ENCODE peak calls at places on chromosomes 5 and 9, in seven cellular contexts. P is K562, O is HepG2, X is HCT116, H is GM12878, F is H1, A is SK-N-SH. L is an unnamed sample. For H3K4me1, the result is how much of the 10 kb centered on the place peaks cover.

GRCh38 chr9:95753762-95754465 is 121.6 kb upstream of the ERCC6L2 start:
- DNase-seq in P (no peak), O (no peak), X (no peak), H (no peak), F (no peak), A (peak), L (no peak)

GRCh38 chr5:31809037-31809910 is 170.3 kb downstream of the PDZD2 start:
- DNase-seq in P (peak), O (peak), X (peak), H (no peak), F (peak), A (peak), L (peak)

GRCh38 chr9:4630836-4631235 is 31.3 kb upstream of the PLPP6 start:
- DNase-seq in P (no peak), O (no peak), X (no peak), H (no peak), F (no peak), A (no peak), L (no peak)

GRCh38 chr9:116395409-116396037 is 241.9 kb downstream of the PAPPA start:
- DNase-seq in P (peak), O (no peak), X (no peak), H (no peak), F (no peak), A (no peak), L (no peak)

GRCh38 chr5:86838078-86838477 is 220.3 kb downstream of the COX7C start:
- DNase-seq in P (no peak), O (no peak), X (no peak), H (no peak), F (no peak), A (no peak), L (no peak)

GRCh38 chr5:110880413-110880812 is 141.6 kb downstream of the SLC25A46 start:
- DNase-seq in P (no peak), O (no peak), X (no peak), H (peak), F (no peak), A (no peak), L (no peak)

GRCh38 chr9:90860382-90860781 is 58.8 kb downstream of the SYK start:
- DNase-seq in P (no peak), O (no peak), X (no peak), H (no peak), F (no peak), A (no peak), L (no peak)

GRCh38 chr5:68479524-68479923 is 264.0 kb downstream of the PIK3R1 start:
- DNase-seq in P (no peak), O (no peak), X (no peak), H (no peak), F (no peak), A (no peak), L (no peak)

GRCh38 chr5:16774806-16775205 is 158.0 kb upstream of the RETREG1 start:
- DNase-seq in P (no peak), O (peak), X (no peak), H (no peak), F (no peak), A (no peak), L (no peak)

GRCh38 chr5:35513612-35514011 is 104.1 kb upstream of the SPEF2 start:
- DNase-seq in P (no peak), O (no peak), X (no peak), H (no peak), F (no peak), A (no peak), L (no peak)

GRCh38 chr9:38154501-38155421 is 85.7 kb upstream of the SHB start:
- DNase-seq in P (no peak), O (no peak), X (no peak), H (no peak), F (no peak), A (peak), L (no peak)

GRCh38 chr5:110463116-110463515 is 263.4 kb downstream of the TMEM232 start:
- DNase-seq in P (no peak), O (no peak), X (no peak), H (no peak), F (no peak), A (no peak), L (no peak)

GRCh38 chr5:148443998-148444397 is 60.2 kb downstream of the FBXO38 start:
- DNase-seq in P (peak), O (peak), X (peak), H (peak), F (no peak), A (peak), L (peak)

GRCh38 chr9:4831119-4831518 is 38.4 kb downstream of the RCL1 start:
- DNase-seq in P (no peak), O (no peak), X (no peak), H (no peak), F (no peak), A (no peak), L (no peak)

GRCh38 chr9:121557581-121558422 is 58.2 kb upstream of the GGTA1 start:
- DNase-seq in P (peak), O (no peak), X (no peak), H (peak), F (no peak), A (no peak), L (peak)

GRCh38 chr5:14268738-14269137 is 125.6 kb downstream of the TRIO start:
- DNase-seq in P (no peak), O (no peak), X (no peak), H (no peak), F (no peak), A (no peak), L (no peak)

GRCh38 chr5:14267166-14267838 is 124.2 kb downstream of the TRIO start:
- DNase-seq in P (peak), O (peak), X (no peak), H (no peak), F (no peak), A (no peak), L (no peak)

GRCh38 chr5:14268236-14268701 is 125.1 kb downstream of the TRIO start:
- DNase-seq in P (peak), O (peak), X (peak), H (no peak), F (no peak), A (no peak), L (no peak)

GRCh38 chr5:14270212-14270702 is 127.1 kb downstream of the TRIO start:
- DNase-seq in P (peak), O (peak), X (peak), H (no peak), F (no peak), A (peak), L (peak)

GRCh38 chr5:14269395-14269794 is 126.3 kb downstream of the TRIO start:
- DNase-seq in P (no peak), O (no peak), X (no peak), H (no peak), F (no peak), A (no peak), L (no peak)
- H3K4me1 ChIP-seq in P (under half), O (half or more), X (half or more), H (under half), F (under half), A (half or more), L (under half)

GRCh38 chr5:92518318-92518913 is 1062.6 kb downstream of the NR2F1-AS1 start:
- DNase-seq in P (peak), O (peak), X (peak), H (peak), F (no peak), A (peak), L (no peak)
- H3K4me3 ChIP-seq in P (no peak), O (no peak), X (no peak), H (no peak), F (no peak), A (no peak), L (no peak)

DNA sequence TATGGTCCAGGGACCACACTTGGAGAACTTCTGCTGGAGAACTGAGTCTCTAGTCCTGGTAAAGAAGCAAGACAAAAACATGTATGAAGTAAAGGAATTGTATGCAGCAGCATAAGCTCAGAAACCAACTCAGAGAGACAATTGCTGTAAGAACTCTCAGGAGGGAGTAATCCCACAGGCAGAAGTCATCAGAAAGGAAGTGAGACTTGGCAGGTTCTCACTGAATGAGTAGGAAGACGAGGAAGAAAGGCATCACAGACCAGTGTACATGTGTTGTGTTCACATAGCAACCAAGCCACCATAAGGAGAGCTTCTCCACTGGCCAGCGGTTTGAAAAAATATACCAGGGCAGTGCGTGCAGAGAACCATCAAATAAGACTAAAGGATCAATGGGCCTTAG is 57.9 kb upstream of the FST start:
- DNase-seq in P (no peak), O (no peak), X (no peak), H (no peak), F (no peak), A (no peak), L (no peak)
- TF ChIP-seq YY1 in P (no peak), O (no peak), X (no peak), H (no peak), F (no peak), A (no peak), L (no peak)

GRCh38 chr5:132459031-132459982 is 31.3 kb downstream of the IRF1 start:
- DNase-seq in P (peak), O (no peak), X (peak), H (no peak), F (no peak), A (no peak), L (no peak)

GRCh38 chr5:132458226-132458560 is 32.4 kb downstream of the IRF1 start:
- DNase-seq in P (no peak), O (no peak), X (no peak), H (no peak), F (no peak), A (no peak), L (no peak)

GRCh38 chr5:132457371-132458225 is 33.0 kb downstream of the IRF1 start:
- DNase-seq in P (no peak), O (peak), X (no peak), H (no peak), F (no peak), A (no peak), L (no peak)

GRCh38 chr5:132459983-132460834 is 30.4 kb downstream of the IRF1 start:
- DNase-seq in P (peak), O (no peak), X (no peak), H (no peak), F (no peak), A (no peak), L (no peak)

GRCh38 chr5:132458651-132459030 is 31.9 kb downstream of the IRF1 start:
- DNase-seq in P (no peak), O (no peak), X (no peak), H (no peak), F (no peak), A (no peak), L (no peak)
- H3K4me1 ChIP-seq in P (under half), O (half or more), X (under half), H (half or more), F (under half), A (under half), L (under half)

GRCh38 chr5:96934291-96934694 is 1.6 kb upstream of the LNPEP start:
- DNase-seq in P (no peak), O (peak), X (no peak), H (no peak), F (no peak), A (no peak), L (no peak)

GRCh38 chr5:96934695-96935555 is 955 bp upstream of the LNPEP start:
- DNase-seq in P (peak), O (peak), X (peak), H (peak), F (peak), A (peak), L (peak)

GRCh38 chr5:96932026-96932425 is 3.9 kb upstream of the LNPEP start:
- DNase-seq in P (no peak), O (no peak), X (no peak), H (no peak), F (no peak), A (no peak), L (no peak)

GRCh38 chr5:96935556-96936430 is at the start of gene LNPEP:
- DNase-seq in P (peak), O (peak), X (peak), H (peak), F (peak), A (peak), L (peak)

DNA sequence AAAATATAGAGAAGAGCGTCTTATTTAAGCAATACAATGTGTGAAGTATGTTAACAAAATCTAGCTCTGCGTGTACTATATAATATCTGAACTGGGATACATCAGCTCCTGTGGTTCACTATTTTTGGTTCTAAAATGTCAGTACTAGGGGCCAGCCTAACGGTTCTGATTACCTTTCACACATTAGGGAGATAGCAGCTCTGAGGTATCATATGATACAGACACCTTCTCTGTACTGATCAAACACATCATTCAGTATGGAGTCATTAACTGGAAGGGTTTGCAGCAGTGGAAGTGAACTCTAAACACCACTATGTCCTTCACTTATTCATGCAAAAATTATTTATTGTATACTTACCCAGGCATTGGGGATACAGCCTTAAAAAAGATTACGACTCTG is 2.1 kb upstream of the LNPEP start:
- DNase-seq in P (no peak), O (no peak), X (no peak), H (no peak), F (no peak), A (no peak), L (no peak)
- H3K4me3 ChIP-seq in P (peak), O (peak), X (peak), H (peak), F (no peak), A (peak), L (no peak)

DNA sequence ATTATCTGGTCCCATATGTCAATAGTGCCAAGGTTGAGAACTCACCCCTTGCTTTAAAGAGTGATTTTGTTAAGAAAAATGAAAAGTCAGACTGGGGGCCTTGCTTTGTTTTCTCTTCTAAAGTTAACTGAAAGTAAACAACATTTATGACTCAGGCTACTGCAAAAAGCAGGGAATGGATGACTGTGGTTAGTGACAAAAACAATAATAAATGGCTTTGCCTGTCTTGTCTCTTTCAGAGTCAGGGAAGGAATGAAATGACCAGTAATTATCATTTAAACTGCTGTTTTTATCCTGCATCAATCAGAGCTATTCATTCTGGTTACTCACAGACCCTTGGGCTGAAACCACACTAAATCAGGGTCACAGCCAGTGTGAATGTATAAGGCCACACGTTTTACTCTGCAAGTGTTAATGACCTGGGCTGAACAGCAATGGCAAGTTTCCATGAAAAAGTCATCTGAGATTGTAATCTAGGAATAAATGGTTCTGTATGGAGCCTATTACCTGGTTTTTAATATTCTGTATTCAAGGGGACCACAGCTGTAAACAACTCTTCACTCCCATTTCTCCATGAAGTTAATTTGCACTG is 112.1 kb downstream of the ZNF608 start:
- DNase-seq in P (no peak), O (peak), X (peak), H (no peak), F (no peak), A (no peak), L (no peak)
- TF ChIP-seq YY1 in P (no peak), O (no peak), X (no peak), H (no peak), F (no peak), A (no peak), L (no peak)

GRCh38 chr9:34252670-34253459 is 74.0 kb downstream of the UBAP1 start:
- DNase-seq in P (peak), O (peak), X (peak), H (no peak), F (peak), A (peak), L (peak)
- H3K4me1 ChIP-seq in P (under half), O (under half), X (under half), H (under half), F (under half), A (under half), L (under half)

GRCh38 chr9:137405677-137406081 is 17.3 kb downstream of the EXD3 start:
- DNase-seq in P (no peak), O (no peak), X (no peak), H (no peak), F (no peak), A (no peak), L (no peak)

GRCh38 chr9:137404971-137405584 is 17.9 kb downstream of the EXD3 start:
- DNase-seq in P (no peak), O (no peak), X (no peak), H (no peak), F (no peak), A (no peak), L (no peak)

GRCh38 chr9:137406876-137407589 is 15.9 kb downstream of the EXD3 start:
- DNase-seq in P (no peak), O (peak), X (no peak), H (no peak), F (peak), A (peak), L (peak)

GRCh38 chr9:137407590-137408300 is 15.2 kb downstream of the EXD3 start:
- DNase-seq in P (no peak), O (no peak), X (no peak), H (peak), F (no peak), A (no peak), L (no peak)

DNA sequence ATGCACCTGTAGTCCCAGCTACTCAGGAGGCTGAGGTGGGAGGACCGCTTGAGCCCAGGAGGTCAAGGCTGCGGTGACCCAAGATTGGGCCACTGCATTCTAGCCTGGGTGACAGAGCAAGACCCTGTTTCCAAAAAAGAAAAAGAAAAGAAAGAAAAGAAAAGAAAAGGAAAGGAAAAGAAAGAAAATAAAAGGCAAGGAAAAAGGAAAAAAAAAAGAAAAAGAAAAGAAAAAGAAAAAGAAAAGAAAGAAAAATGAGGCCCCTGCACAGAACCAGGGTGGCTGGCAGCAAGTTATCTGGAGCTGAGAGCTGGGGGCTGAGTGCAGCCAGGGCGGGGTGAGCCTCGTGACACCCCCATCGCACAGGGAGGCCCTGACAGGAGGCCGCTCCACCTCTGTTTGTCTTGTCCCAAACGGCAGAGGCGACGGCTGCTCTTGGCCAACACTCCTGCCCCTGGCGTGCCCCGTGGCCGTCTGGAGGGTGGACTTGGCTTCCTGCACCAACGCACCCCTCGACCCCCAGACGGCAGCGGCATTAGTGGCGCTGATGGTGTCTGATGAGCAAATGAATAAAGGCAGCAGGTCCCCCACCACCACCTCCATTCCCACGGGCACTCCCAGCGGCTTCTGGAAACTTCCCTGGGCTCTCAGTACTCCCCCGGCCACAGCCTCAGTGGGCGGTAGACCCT is 16.7 kb downstream of the EXD3 start:
- DNase-seq in P (no peak), O (no peak), X (no peak), H (no peak), F (no peak), A (no peak), L (no peak)
- H3K4me3 ChIP-seq in P (no peak), O (peak), X (no peak), H (peak), F (no peak), A (no peak), L (no peak)

L was measured in NT2/D1.